ENCODE peak calls at places on chromosome 4, in eight cellular contexts. Z, F, Y, P, N, O, D and M are unnamed samples.

GRCh38 chr4:10075953-10076391 is 40.6 kb downstream of the WDR1 start:
- DNase-seq in Z (no peak), F (no peak), Y (no peak), P (no peak), N (no peak), O (no peak), D (no peak), M (no peak)

GRCh38 chr4:103934178-103934789 is 214.5 kb upstream of the TACR3 start:
- DNase-seq in Z (peak), F (peak), Y (no peak), P (no peak), N (peak), O (no peak), D (peak), M (peak)

GRCh38 chr4:107094332-107094731 is 58.2 kb upstream of the DKK2 start:
- DNase-seq in Z (peak), F (peak), Y (no peak), P (no peak), N (no peak), O (no peak), D (peak), M (peak)

GRCh38 chr4:134201216-134202098 is at the start of gene PABPC4L:
- DNase-seq in Z (no peak), F (no peak), Y (no peak), P (peak), N (peak), O (peak), D (peak), M (no peak)

GRCh38 chr4:80239480-80239879 is 27.0 kb upstream of the FGF5 start:
- DNase-seq in Z (no peak), F (no peak), Y (no peak), P (no peak), N (no peak), O (no peak), D (no peak), M (no peak)

GRCh38 chr4:20493761-20494353 is 206.4 kb upstream of the PACRGL start:
- DNase-seq in Z (no peak), F (no peak), Y (no peak), P (no peak), N (no peak), O (no peak), D (no peak), M (no peak)

GRCh38 chr4:8297691-8298485 is 28.3 kb downstream of the HTRA3 start:
- DNase-seq in Z (no peak), F (no peak), Y (no peak), P (no peak), N (no peak), O (no peak), D (no peak), M (no peak)

GRCh38 chr4:14529653-14530052 is 472.6 kb upstream of the CPEB2 start:
- DNase-seq in Z (no peak), F (no peak), Y (no peak), P (peak), N (no peak), O (no peak), D (no peak), M (peak)

GRCh38 chr4:78784255-78784654 is 8.1 kb downstream of the BMP2K start:
- DNase-seq in Z (no peak), F (no peak), Y (no peak), P (no peak), N (peak), O (no peak), D (no peak), M (peak)

GRCh38 chr4:29805871-29806480 is 914.2 kb upstream of the PCDH7 start:
- DNase-seq in Z (no peak), F (no peak), Y (no peak), P (no peak), N (no peak), O (no peak), D (no peak), M (no peak)

GRCh38 chr4:10643600-10644425 is 40.8 kb downstream of the CLNK start:
- DNase-seq in Z (no peak), F (no peak), Y (no peak), P (no peak), N (no peak), O (no peak), D (no peak), M (no peak)

GRCh38 chr4:122826596-122827257 is at the start of gene FGF2:
- DNase-seq in Z (no peak), F (no peak), Y (no peak), P (peak), N (peak), O (peak), D (peak), M (peak)

GRCh38 chr4:134518574-134519217 is 317.1 kb upstream of the PABPC4L start:
- DNase-seq in Z (no peak), F (no peak), Y (no peak), P (no peak), N (no peak), O (no peak), D (no peak), M (peak)

GRCh38 chr4:153522800-153523089 is 56.6 kb downstream of the TMEM131L start:
- DNase-seq in Z (no peak), F (no peak), Y (peak), P (no peak), N (no peak), O (no peak), D (no peak), M (no peak)

GRCh38 chr4:42425146-42426065 is 28.1 kb downstream of the SHISA3 start:
- DNase-seq in Z (no peak), F (no peak), Y (no peak), P (peak), N (no peak), O (no peak), D (no peak), M (no peak)

GRCh38 chr4:133151301-133151680 is 2.2 kb downstream of the PCDH10 start:
- DNase-seq in Z (no peak), F (no peak), Y (no peak), P (no peak), N (no peak), O (no peak), D (peak), M (no peak)

GRCh38 chr4:186693159-186693815 is 30.4 kb downstream of the FAT1 start:
- DNase-seq in Z (peak), F (no peak), Y (no peak), P (no peak), N (peak), O (peak), D (no peak), M (no peak)

GRCh38 chr4:186037692-186038658 is 31.0 kb upstream of the TLR3 start:
- DNase-seq in Z (peak), F (peak), Y (peak), P (no peak), N (peak), O (peak), D (peak), M (peak)

GRCh38 chr4:153198739-153199138 is 5.5 kb upstream of the TRIM2 start:
- DNase-seq in Z (no peak), F (no peak), Y (no peak), P (no peak), N (no peak), O (no peak), D (no peak), M (no peak)

DNA sequence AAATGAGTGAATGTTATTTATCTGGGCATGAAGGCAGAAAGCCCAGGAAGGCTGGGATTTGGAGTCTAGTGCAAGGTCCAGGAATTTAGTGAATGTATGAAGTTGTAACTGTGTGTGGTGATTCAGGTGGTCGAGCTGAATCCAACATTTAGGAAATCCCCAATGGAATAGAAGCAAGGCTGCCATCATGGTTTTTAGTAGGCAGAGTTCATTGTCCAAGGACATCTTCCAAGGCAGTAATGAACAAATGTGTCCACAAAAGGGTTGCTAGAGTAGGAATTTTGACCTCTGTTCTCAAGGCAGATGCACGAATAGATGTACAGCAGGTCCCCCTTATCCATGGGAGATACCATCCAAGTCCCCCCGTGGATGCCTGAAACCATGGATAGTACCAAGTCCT is 42.9 kb upstream of the ACSL1 start:
- DNase-seq in Z (no peak), F (no peak), Y (no peak), P (no peak), N (no peak), O (no peak), D (no peak), M (no peak)
- TF ChIP-seq MAX in Z (no peak), F (no peak), Y (no peak), P (no peak), N (no peak), O (no peak), D (no peak), M (no peak)

DNA sequence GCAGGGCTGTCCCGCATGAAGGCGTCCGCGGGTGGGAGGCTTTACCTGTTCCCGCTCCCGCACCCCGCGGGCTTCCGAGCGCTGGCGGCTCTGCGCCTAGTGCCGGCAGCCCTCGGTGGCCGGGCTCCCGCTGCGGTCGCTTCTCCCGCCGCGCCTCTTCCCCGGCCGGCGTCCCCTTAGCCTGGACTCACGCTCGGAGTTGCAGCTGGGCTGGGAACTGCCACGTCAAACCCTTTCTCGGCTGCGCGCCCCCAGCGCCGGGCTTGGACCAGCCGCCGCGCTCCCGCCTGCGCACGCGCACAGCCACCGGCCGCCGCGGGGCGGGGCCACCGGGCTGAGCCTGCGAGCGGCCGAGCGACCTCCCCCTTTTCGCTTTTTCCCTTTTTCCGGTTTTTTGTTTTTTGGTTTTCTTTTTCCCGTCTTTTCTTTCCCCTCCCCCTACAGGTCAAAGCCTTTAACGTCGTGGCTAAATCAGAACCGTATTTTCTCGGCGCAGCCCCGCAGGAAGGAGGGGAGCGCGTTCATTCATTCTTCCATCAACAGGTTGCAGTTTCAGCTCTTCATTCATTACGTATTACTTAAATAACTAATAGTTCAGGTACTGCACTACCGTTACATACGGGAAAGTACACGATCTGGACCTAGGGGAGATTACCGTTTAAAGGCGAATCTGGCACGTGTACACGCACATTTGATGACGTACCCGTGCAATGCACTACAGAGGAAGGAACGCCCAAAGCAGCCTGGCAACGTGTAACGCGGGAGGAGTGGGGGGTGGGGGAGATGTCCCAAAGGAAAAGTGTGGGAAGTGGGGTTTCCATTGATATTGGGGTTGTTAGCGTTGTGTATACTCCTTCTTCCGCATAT is at the start of gene SEC24D:
- DNase-seq in Z (peak), F (peak), Y (no peak), P (peak), N (peak), O (peak), D (peak), M (peak)
- TF ChIP-seq POLR2A in Z (peak), F (peak), Y (peak), P (peak), N (peak), O (no peak), D (peak), M (no peak)

DNA sequence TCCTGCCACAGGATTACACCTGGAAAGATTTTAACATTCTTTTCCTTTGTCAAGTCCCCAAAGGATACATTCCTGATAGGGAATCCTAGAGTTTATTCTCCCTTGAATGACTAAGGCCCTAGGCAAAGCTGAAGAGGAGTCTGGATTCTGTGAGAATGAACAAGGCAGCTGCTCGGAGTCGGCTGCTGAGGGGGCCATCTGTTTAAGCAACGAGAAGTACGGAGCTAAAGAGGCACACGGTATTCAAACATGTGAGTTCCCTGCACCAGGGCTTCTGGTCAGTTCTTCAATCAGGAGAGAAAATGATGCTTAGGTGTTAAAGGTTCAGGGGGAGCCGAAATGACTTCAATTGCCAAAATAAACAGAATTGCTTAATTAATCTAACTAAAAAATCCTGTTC is 97.6 kb downstream of the MGST2 start:
- DNase-seq in Z (no peak), F (no peak), Y (no peak), P (no peak), N (no peak), O (no peak), D (no peak), M (no peak)
- H3K4me3 ChIP-seq in Z (no peak), F (no peak), Y (no peak), P (no peak), N (no peak), O (no peak), D (no peak), M (no peak)

GRCh38 chr4:140250989-140251552 is 97.1 kb upstream of the MAML3 start:
- DNase-seq in Z (no peak), F (no peak), Y (no peak), P (no peak), N (peak), O (no peak), D (no peak), M (peak)

GRCh38 chr4:140251566-140251965 is 97.6 kb upstream of the MAML3 start:
- DNase-seq in Z (no peak), F (no peak), Y (no peak), P (no peak), N (no peak), O (no peak), D (no peak), M (no peak)

GRCh38 chr4:140247237-140247636 is 93.3 kb upstream of the MAML3 start:
- DNase-seq in Z (no peak), F (no peak), Y (no peak), P (no peak), N (no peak), O (no peak), D (no peak), M (peak)

GRCh38 chr4:140252144-140252741 is 98.3 kb upstream of the MAML3 start:
- DNase-seq in Z (no peak), F (no peak), Y (no peak), P (peak), N (no peak), O (peak), D (peak), M (peak)

DNA sequence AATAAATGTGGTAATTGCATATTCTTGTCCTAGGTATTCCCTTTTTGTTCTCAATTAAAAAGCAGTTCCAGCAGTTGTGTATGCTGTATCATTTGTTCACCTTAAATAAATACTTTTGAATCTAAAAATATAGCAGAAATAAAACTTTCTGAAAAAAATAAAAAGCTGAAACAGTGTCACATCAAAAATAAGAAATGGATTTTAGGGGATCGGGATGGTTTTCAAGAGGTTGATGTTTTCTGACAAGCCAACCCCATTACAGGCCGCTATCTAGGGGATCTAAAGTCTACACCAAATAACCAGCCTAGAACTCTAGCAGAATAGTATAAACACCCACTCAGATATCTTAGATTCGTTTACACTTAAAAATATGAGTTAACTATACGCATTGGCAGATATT is 95.4 kb upstream of the MAML3 start:
- DNase-seq in Z (no peak), F (no peak), Y (no peak), P (no peak), N (no peak), O (no peak), D (peak), M (no peak)
- TF ChIP-seq MAX in Z (no peak), F (no peak), Y (no peak), P (no peak), N (no peak), O (no peak), D (no peak), M (no peak)

DNA sequence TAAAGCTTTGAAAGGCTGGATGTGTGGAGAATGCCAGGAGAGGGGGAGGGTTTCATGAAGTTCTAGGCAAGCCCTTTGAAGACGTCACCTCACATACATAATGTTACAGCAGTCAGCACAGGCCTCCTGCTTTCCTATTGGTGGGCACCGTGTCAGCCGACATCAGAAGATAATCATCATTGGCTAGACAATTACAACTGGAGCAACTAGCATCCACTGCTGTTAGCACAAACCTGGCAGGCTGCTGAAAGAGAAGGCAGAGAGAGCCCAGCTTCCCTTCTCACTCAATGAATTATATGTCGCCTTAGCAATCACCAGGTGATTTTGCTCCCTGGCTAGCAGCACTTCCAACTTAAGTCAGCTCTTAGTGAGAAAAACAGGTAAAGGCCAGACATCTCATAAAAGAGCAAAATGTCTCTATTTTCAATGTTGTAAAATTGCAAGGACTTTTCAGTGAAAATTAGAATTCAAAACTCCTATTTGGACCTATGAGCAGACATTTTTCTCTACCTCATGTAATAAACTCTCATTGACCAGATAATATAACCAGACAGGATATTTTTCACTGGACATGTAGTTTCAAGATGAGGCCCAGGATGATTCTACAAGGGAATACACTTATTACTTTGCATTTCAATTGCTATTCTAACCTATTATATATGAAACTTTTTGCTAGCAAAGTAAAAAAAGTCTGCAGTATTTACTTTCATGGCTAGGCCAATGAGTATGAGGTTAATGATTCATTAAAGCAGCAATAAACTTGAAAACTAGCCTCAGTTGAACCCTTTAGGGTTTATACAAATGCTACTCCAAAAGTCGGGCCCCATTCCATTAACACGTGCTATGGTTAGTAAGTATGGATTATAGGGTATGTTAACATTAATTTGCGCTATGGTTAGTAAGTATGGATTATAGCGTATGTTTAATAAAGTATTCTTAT is 4.3 kb downstream of the ELOVL6 start:
- DNase-seq in Z (peak), F (peak), Y (peak), P (peak), N (peak), O (peak), D (peak), M (peak)
- TF ChIP-seq POLR2A in Z (peak), F (peak), Y (peak), P (peak), N (peak), O (peak), D (peak), M (peak)

GRCh38 chr4:175970734-175971133 is 94.9 kb upstream of the WDR17 start:
- DNase-seq in Z (no peak), F (no peak), Y (no peak), P (no peak), N (no peak), O (no peak), D (no peak), M (no peak)

GRCh38 chr4:175970072-175970471 is 95.6 kb upstream of the WDR17 start:
- DNase-seq in Z (no peak), F (no peak), Y (no peak), P (no peak), N (no peak), O (no peak), D (peak), M (no peak)

GRCh38 chr4:175971393-175972179 is 94.1 kb upstream of the WDR17 start:
- DNase-seq in Z (no peak), F (no peak), Y (no peak), P (no peak), N (no peak), O (no peak), D (no peak), M (no peak)
- H3K4me3 ChIP-seq in Z (no peak), F (no peak), Y (no peak), P (no peak), N (no peak), O (no peak), D (no peak), M (no peak)

DNA sequence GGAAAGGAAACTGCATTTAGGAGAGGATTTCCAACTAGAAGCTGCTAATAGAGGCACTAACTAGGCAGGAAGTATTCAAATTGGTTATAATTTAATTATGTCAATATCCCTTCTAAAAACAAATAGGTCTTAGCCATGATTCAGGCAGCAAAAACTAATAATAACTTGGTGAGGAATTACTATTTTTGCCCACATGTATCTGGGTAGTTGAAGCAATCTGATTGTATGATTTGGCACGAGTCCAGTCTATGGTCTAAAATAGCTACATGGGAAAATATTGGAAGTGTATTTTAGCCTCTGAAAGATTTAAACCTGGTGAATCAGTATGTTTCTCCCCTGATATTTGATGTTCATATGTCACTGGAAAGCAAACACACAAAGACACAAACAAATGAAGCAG is 62.2 kb downstream of the MFAP3L start:
- DNase-seq in Z (no peak), F (no peak), Y (no peak), P (no peak), N (no peak), O (no peak), D (no peak), M (no peak)
- TF ChIP-seq MAX in Z (no peak), F (no peak), Y (no peak), P (no peak), N (no peak), O (no peak), D (no peak), M (no peak)

GRCh38 chr4:159102623-159103405 is at the start of gene RAPGEF2:
- DNase-seq in Z (peak), F (peak), Y (peak), P (peak), N (peak), O (peak), D (peak), M (peak)
- TF ChIP-seq POLR2A in Z (peak), F (peak), Y (peak), P (peak), N (peak), O (peak), D (peak), M (no peak)

GRCh38 chr4:142405021-142405991 is 440.8 kb downstream of the INPP4B start:
- DNase-seq in Z (no peak), F (no peak), Y (peak), P (no peak), N (no peak), O (peak), D (peak), M (peak)

GRCh38 chr4:142402156-142402555 is 443.9 kb downstream of the INPP4B start:
- DNase-seq in Z (no peak), F (no peak), Y (no peak), P (no peak), N (no peak), O (no peak), D (no peak), M (no peak)

GRCh38 chr4:142404191-142404611 is 441.9 kb downstream of the INPP4B start:
- DNase-seq in Z (peak), F (no peak), Y (no peak), P (no peak), N (no peak), O (peak), D (peak), M (no peak)

GRCh38 chr4:142406051-142406549 is 440.0 kb downstream of the INPP4B start:
- DNase-seq in Z (no peak), F (no peak), Y (peak), P (no peak), N (no peak), O (no peak), D (no peak), M (no peak)

GRCh38 chr4:142402925-142403324 is 443.2 kb downstream of the INPP4B start:
- DNase-seq in Z (no peak), F (no peak), Y (no peak), P (no peak), N (no peak), O (no peak), D (peak), M (no peak)
- H3K4me3 ChIP-seq in Z (no peak), F (no peak), Y (no peak), P (no peak), N (no peak), O (no peak), D (no peak), M (no peak)